ENCODE peak calls at places on chromosomes 12 and 14, in five cellular contexts. O is SK-N-SH, K is PC-9, D is GM23338, A is GM23248. S is an unnamed sample. For H3K9me2, the result is how much of the 10 kb centered on the place peaks cover.

GRCh38 chr14:103543721-103544626 is 15.0 kb downstream of the TRMT61A start:
- DNase-seq in O (peak), K (no peak), D (peak), A (peak), S (no peak)

GRCh38 chr12:92144631-92145480 is 790 bp downstream of the BTG1 start:
- DNase-seq in O (peak), K (peak), D (peak), A (peak), S (peak)

GRCh38 chr14:89417469-89418225 is 614 bp upstream of the FOXN3 start:
- DNase-seq in O (peak), K (peak), D (peak), A (peak), S (peak)

GRCh38 chr14:80948291-80948690 is 6.8 kb upstream of the CEP128 start:
- DNase-seq in O (no peak), K (no peak), D (no peak), A (no peak), S (no peak)

GRCh38 chr12:414841-415240 is 13.4 kb downstream of the CCDC77 start:
- DNase-seq in O (peak), K (no peak), D (no peak), A (no peak), S (no peak)

GRCh38 chr12:107277850-107278249 is 184.5 kb upstream of the CRY1 start:
- DNase-seq in O (no peak), K (no peak), D (no peak), A (peak), S (no peak)

GRCh38 chr12:109098671-109099070 is 1.3 kb downstream of the UNG start:
- DNase-seq in O (no peak), K (no peak), D (no peak), A (peak), S (no peak)

GRCh38 chr12:92968201-92968813 is 39.2 kb upstream of the EEA1 start:
- DNase-seq in O (no peak), K (no peak), D (no peak), A (peak), S (no peak)

GRCh38 chr14:73783107-73783727 is 68.4 kb upstream of the PTGR2 start:
- DNase-seq in O (no peak), K (no peak), D (peak), A (no peak), S (no peak)

GRCh38 chr12:25840678-25841077 is 117.8 kb upstream of the RASSF8 start:
- DNase-seq in O (no peak), K (no peak), D (no peak), A (peak), S (no peak)

GRCh38 chr12:99367181-99367580 is 280.4 kb upstream of the GARIN6 start:
- DNase-seq in O (no peak), K (no peak), D (no peak), A (no peak), S (no peak)

GRCh38 chr12:51864701-51865469 is 16.4 kb upstream of the FIGNL2 start:
- DNase-seq in O (peak), K (no peak), D (peak), A (no peak), S (peak)

GRCh38 chr12:124655317-124656213 is 88.2 kb upstream of the NCOR2 start:
- DNase-seq in O (peak), K (no peak), D (peak), A (peak), S (peak)

GRCh38 chr12:47867496-47867941 is 37.3 kb downstream of the VDR start:
- DNase-seq in O (no peak), K (no peak), D (no peak), A (peak), S (peak)

GRCh38 chr14:74299061-74299545 is 3.6 kb downstream of the ABCD4 start:
- DNase-seq in O (no peak), K (peak), D (no peak), A (peak), S (no peak)

GRCh38 chr12:75807494-75807893 is 224.1 kb downstream of the PHLDA1 start:
- DNase-seq in O (no peak), K (no peak), D (no peak), A (no peak), S (no peak)

GRCh38 chr12:50287271-50287670 is 4.0 kb upstream of the LIMA1 start:
- DNase-seq in O (no peak), K (no peak), D (no peak), A (no peak), S (no peak)

GRCh38 chr14:90239139-90239538 is 17.2 kb upstream of the PSMC1 start:
- DNase-seq in O (no peak), K (no peak), D (peak), A (no peak), S (no peak)

GRCh38 chr12:131137009-131137835 is 183.5 kb downstream of the ADGRD1 start:
- DNase-seq in O (no peak), K (no peak), D (no peak), A (no peak), S (no peak)

DNA sequence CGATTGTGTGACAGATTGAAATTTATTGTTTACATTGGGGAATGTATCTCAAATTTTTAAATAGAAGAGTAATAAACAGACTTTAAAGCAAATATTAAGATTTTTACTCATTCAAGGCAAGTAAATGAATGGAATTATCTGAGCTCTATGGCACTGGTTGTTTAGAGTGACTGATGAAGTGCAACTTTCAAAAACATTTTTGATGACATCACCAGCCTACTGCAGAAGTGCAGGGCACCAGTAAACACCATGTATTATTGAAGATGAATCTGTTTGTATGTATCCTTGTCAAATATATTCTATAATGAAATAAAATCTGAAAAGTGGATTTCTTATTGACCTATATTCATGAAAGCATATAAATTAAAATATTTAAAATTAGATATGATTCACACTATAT is 124.0 kb upstream of the EVL start:
- DNase-seq in O (no peak), K (no peak), D (no peak), A (no peak), S (no peak)
- H3K9me2 ChIP-seq in O (under half), K (under half), D (under half), A (under half), S (under half)

GRCh38 chr12:40106202-40106533 is 287 bp upstream of the SLC2A13 start:
- DNase-seq in O (no peak), K (no peak), D (no peak), A (no peak), S (no peak)
- H3K9me2 ChIP-seq in O (under half), K (under half), D (under half), A (under half), S (under half)

GRCh38 chr14:69571879-69572633 is 2.6 kb downstream of the CCDC177 start:
- DNase-seq in O (peak), K (peak), D (peak), A (peak), S (peak)
- H3K9me2 ChIP-seq in O (under half), K (under half), D (under half), A (under half), S (under half)

DNA sequence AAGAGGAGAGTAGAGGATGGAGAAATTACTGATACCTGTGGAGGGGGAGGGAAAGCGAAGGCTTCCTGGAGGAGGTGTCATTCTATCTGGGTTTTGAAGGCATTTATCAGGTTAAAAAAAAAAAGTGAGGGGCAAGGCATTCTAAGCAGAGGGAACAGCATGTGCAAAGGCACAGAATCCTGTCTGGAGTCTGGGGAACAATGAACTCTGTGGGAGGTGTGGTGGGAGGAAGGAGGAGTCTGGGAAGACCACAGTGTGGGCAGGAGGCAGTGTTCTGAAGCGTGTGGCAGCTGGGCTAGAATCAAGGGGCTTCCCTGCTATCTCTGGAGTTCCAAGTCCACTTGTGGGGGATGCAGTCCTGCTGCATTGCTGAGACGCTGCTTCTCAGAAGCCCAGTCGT is 123.4 kb downstream of the RBM19 start:
- DNase-seq in O (no peak), K (no peak), D (no peak), A (no peak), S (no peak)
- H3K9me2 ChIP-seq in O (under half), K (under half), D (under half), A (under half), S (under half)

DNA sequence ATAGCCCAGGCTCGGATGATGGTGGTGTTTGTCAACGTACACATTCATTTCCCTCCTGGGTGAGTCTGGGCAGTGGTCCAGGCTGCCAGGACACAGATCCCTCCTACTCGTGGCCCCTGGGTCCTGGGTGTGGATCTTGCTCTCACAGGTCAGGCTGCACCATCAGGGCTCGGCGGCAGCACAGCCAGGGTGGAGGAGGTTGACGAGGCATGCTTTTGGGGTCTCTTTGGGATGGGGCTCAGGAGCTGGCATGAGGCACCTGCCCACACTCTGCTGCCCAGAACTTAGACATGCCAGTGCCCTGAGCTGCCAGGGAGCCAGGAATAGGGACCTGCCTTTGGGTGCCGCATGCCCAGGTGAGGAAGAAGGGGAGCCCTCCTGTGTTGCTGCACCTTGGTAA is 9.7 kb downstream of the TMEM121 start:
- DNase-seq in O (peak), K (no peak), D (no peak), A (no peak), S (no peak)
- H3K9me2 ChIP-seq in O (under half), K (under half), D (under half), A (under half), S (under half)

GRCh38 chr12:126869644-126870043 is 1397.3 kb upstream of the TMEM132C start:
- DNase-seq in O (no peak), K (no peak), D (no peak), A (no peak), S (no peak)
- H3K9me2 ChIP-seq in O (under half), K (under half), D (under half), A (under half), S (under half)

DNA sequence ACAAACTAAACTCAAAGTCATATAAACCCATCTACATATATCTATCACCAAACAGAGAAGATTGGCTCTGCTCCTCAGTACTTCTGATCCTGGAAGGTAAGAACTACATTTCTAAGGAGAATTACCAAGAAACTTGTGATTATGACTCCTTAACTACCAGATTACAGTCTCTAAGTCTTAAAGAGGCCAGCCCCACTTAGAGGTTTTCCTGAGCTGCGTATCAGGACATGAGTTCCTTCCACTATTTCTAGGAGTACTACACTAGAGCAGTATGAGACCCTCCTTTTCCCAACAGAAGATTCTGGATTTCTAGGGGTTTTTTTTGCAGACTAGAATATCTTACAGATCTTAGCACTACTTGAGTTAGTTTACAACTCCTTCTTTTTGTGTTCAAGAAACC is at the start of gene NOXRED1:
- DNase-seq in O (no peak), K (no peak), D (no peak), A (no peak), S (no peak)
- H3K9me2 ChIP-seq in O (under half), K (under half), D (under half), A (under half), S (under half)

GRCh38 chr14:21807975-21808374 is 134.4 kb upstream of the OR4E1 start:
- DNase-seq in O (no peak), K (no peak), D (peak), A (no peak), S (no peak)
- H3K9me2 ChIP-seq in O (under half), K (under half), D (under half), A (under half), S (under half)

GRCh38 chr12:58745348-58746125 is 174.8 kb downstream of the LRIG3 start:
- DNase-seq in O (no peak), K (no peak), D (peak), A (peak), S (no peak)

DNA sequence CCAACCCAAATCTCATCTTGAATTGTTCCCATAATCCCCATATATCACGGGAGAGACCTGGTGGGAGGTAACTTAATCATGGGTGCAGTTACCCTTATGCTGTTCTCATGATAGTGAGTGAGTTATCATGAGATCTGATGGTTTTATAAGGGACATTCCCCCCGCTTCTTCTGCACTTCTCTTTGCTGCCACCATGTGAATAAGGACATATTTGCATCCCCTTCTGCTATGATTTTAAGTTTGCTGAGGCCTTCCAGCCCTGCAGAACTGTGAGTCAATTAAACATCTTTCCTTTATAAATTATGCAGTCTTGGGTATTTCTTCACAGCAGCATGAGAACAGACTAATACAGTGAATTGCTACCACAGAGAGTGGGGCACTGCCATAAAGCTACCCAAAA is 179.1 kb downstream of the LRIG3 start:
- DNase-seq in O (no peak), K (no peak), D (no peak), A (no peak), S (no peak)
- H3K9me2 ChIP-seq in O (under half), K (under half), D (under half), A (under half), S (under half)